ENCODE peak calls at places on chromosomes 2 and 18, in six cellular contexts. One of them, this sample, is unnamed.

GRCh38 chr18:10523544-10523943 is 2.3 kb upstream of the NAPG start:
- DNase-seq in GM13977: no peak
- DNase-seq in GM12865: no peak
- DNase-seq in activated CD8-positive, alpha-beta T cell treated with anti-CD3 and anti-CD28 coated beads for 36 hours: no peak
- DNase-seq in GM19239: no peak
- DNase-seq in NCI-H2081: no peak
- DNase-seq in this sample: no peak

GRCh38 chr2:209817818-209818420 is 46.3 kb downstream of the UNC80 start:
- DNase-seq in GM13977: no peak
- DNase-seq in GM12865: no peak
- DNase-seq in activated CD8-positive, alpha-beta T cell treated with anti-CD3 and anti-CD28 coated beads for 36 hours: no peak
- DNase-seq in GM19239: no peak
- DNase-seq in NCI-H2081: no peak
- DNase-seq in this sample: no peak

GRCh38 chr2:65475000-65475399 is 42.6 kb upstream of the SPRED2 start:
- DNase-seq in GM13977: no peak
- DNase-seq in GM12865: no peak
- DNase-seq in activated CD8-positive, alpha-beta T cell treated with anti-CD3 and anti-CD28 coated beads for 36 hours: no peak
- DNase-seq in GM19239: no peak
- DNase-seq in NCI-H2081: no peak
- DNase-seq in this sample: no peak

GRCh38 chr2:164538250-164538866 is 82.9 kb downstream of the GRB14 start:
- DNase-seq in GM13977: peak
- DNase-seq in GM12865: peak
- DNase-seq in activated CD8-positive, alpha-beta T cell treated with anti-CD3 and anti-CD28 coated beads for 36 hours: no peak
- DNase-seq in GM19239: no peak
- DNase-seq in NCI-H2081: peak
- DNase-seq in this sample: peak

GRCh38 chr2:460861-461260 is 173.0 kb upstream of the ALKAL2 start:
- DNase-seq in GM13977: peak
- DNase-seq in GM12865: peak
- DNase-seq in activated CD8-positive, alpha-beta T cell treated with anti-CD3 and anti-CD28 coated beads for 36 hours: peak
- DNase-seq in GM19239: no peak
- DNase-seq in NCI-H2081: no peak
- DNase-seq in this sample: no peak

GRCh38 chr2:105243961-105244360 is 2.4 kb downstream of the GPR45 start:
- DNase-seq in GM13977: no peak
- DNase-seq in GM12865: no peak
- DNase-seq in activated CD8-positive, alpha-beta T cell treated with anti-CD3 and anti-CD28 coated beads for 36 hours: no peak
- DNase-seq in GM19239: no peak
- DNase-seq in NCI-H2081: peak
- DNase-seq in this sample: no peak

GRCh38 chr2:5453224-5453623 is 239.0 kb upstream of the SOX11 start:
- DNase-seq in GM13977: no peak
- DNase-seq in GM12865: no peak
- DNase-seq in activated CD8-positive, alpha-beta T cell treated with anti-CD3 and anti-CD28 coated beads for 36 hours: no peak
- DNase-seq in GM19239: no peak
- DNase-seq in NCI-H2081: no peak
- DNase-seq in this sample: no peak

GRCh38 chr2:95700554-95700953 is 108.8 kb downstream of the TRIM43 start:
- DNase-seq in GM13977: no peak
- DNase-seq in GM12865: no peak
- DNase-seq in activated CD8-positive, alpha-beta T cell treated with anti-CD3 and anti-CD28 coated beads for 36 hours: no peak
- DNase-seq in GM19239: no peak
- DNase-seq in NCI-H2081: no peak
- DNase-seq in this sample: no peak

GRCh38 chr2:216807861-216808272 is 52.0 kb downstream of the TNP1 start:
- DNase-seq in GM13977: no peak
- DNase-seq in GM12865: no peak
- DNase-seq in activated CD8-positive, alpha-beta T cell treated with anti-CD3 and anti-CD28 coated beads for 36 hours: no peak
- DNase-seq in GM19239: no peak
- DNase-seq in NCI-H2081: no peak
- DNase-seq in this sample: no peak

GRCh38 chr2:30235859-30236535 is 4.7 kb downstream of the LBH start:
- DNase-seq in GM13977: peak
- DNase-seq in GM12865: peak
- DNase-seq in activated CD8-positive, alpha-beta T cell treated with anti-CD3 and anti-CD28 coated beads for 36 hours: peak
- DNase-seq in GM19239: no peak
- DNase-seq in NCI-H2081: no peak
- DNase-seq in this sample: no peak

GRCh38 chr2:225282858-225283693 is 116.4 kb upstream of the NYAP2 start:
- DNase-seq in GM13977: peak
- DNase-seq in GM12865: peak
- DNase-seq in activated CD8-positive, alpha-beta T cell treated with anti-CD3 and anti-CD28 coated beads for 36 hours: peak
- DNase-seq in GM19239: peak
- DNase-seq in NCI-H2081: peak
- DNase-seq in this sample: peak

GRCh38 chr18:47286776-47287410 is 35.4 kb upstream of the SKOR2 start:
- DNase-seq in GM13977: no peak
- DNase-seq in GM12865: no peak
- DNase-seq in activated CD8-positive, alpha-beta T cell treated with anti-CD3 and anti-CD28 coated beads for 36 hours: no peak
- DNase-seq in GM19239: no peak
- DNase-seq in NCI-H2081: no peak
- DNase-seq in this sample: no peak

GRCh38 chr2:74149570-74150319 is 2.0 kb upstream of the BOLA3 start:
- DNase-seq in GM13977: no peak
- DNase-seq in GM12865: no peak
- DNase-seq in activated CD8-positive, alpha-beta T cell treated with anti-CD3 and anti-CD28 coated beads for 36 hours: no peak
- DNase-seq in GM19239: no peak
- DNase-seq in NCI-H2081: no peak
- DNase-seq in this sample: no peak

GRCh38 chr18:57833441-57834101 is 30.5 kb upstream of the ATP8B1 start:
- DNase-seq in GM13977: peak
- DNase-seq in GM12865: peak
- DNase-seq in activated CD8-positive, alpha-beta T cell treated with anti-CD3 and anti-CD28 coated beads for 36 hours: peak
- DNase-seq in GM19239: peak
- DNase-seq in NCI-H2081: no peak
- DNase-seq in this sample: peak

GRCh38 chr2:107133412-107133811 is 247.4 kb upstream of the ST6GAL2 start:
- DNase-seq in GM13977: no peak
- DNase-seq in GM12865: no peak
- DNase-seq in activated CD8-positive, alpha-beta T cell treated with anti-CD3 and anti-CD28 coated beads for 36 hours: no peak
- DNase-seq in GM19239: no peak
- DNase-seq in NCI-H2081: no peak
- DNase-seq in this sample: no peak

GRCh38 chr2:205768815-205769493 is 86.7 kb downstream of the NRP2 start:
- DNase-seq in GM13977: no peak
- DNase-seq in GM12865: no peak
- DNase-seq in activated CD8-positive, alpha-beta T cell treated with anti-CD3 and anti-CD28 coated beads for 36 hours: no peak
- DNase-seq in GM19239: no peak
- DNase-seq in NCI-H2081: no peak
- DNase-seq in this sample: no peak

This sample was measured in GM10248.